ENCODE peak calls at places on chromosomes 5 and 9, in six cellular contexts. I is ovary, P is body of pancreas, F is sigmoid colon, R is uterus, O is HCT116. X is an unnamed sample.

GRCh38 chr5:41842777-41843176 is 27.4 kb downstream of the OXCT1 start:
- DNase-seq in P (no peak), F (no peak), O (no peak), R (no peak), I (no peak), X (no peak)

GRCh38 chr9:13083973-13084528 is 195.4 kb downstream of the MPDZ start:
- DNase-seq in F (no peak), I (no peak), R (no peak), P (no peak), O (no peak), X (no peak)

GRCh38 chr9:128218518-128219389 is 15.6 kb downstream of the DNM1 start:
- DNase-seq in F (peak), I (peak), R (peak), O (peak), P (peak), X (peak)

GRCh38 chr5:149371296-149371962 is 7.7 kb downstream of the IL17B start:
- DNase-seq in I (peak), F (no peak), R (peak), O (peak), P (peak), X (peak)

GRCh38 chr5:179118338-179118737 is 58.2 kb downstream of the ZNF354C start:
- DNase-seq in I (no peak), O (no peak), F (no peak), R (no peak), P (no peak), X (no peak)

GRCh38 chr9:93950619-93951601 is 4.2 kb downstream of the BARX1 start:
- DNase-seq in P (peak), O (no peak), F (no peak), R (no peak), I (no peak), X (peak)

GRCh38 chr9:112120471-112120925 is 54.6 kb downstream of the SUSD1 start:
- DNase-seq in O (no peak), F (no peak), P (peak), R (no peak), I (no peak), X (no peak)

GRCh38 chr5:96336351-96336985 is 96.6 kb downstream of the PCSK1 start:
- DNase-seq in F (peak), R (peak), P (peak), I (no peak), O (peak), X (peak)

GRCh38 chr9:16039988-16040761 is 487.3 kb downstream of the CCDC171 start:
- DNase-seq in O (no peak), F (no peak), R (peak), P (no peak), I (no peak), X (no peak)

GRCh38 chr5:39400711-39401385 is 23.9 kb downstream of the DAB2 start:
- DNase-seq in O (no peak), R (no peak), P (no peak), I (no peak), F (no peak), X (no peak)

GRCh38 chr5:77645158-77645994 is 6.9 kb upstream of the OTP start:
- DNase-seq in I (peak), F (no peak), P (peak), O (peak), R (no peak), X (no peak)

DNA sequence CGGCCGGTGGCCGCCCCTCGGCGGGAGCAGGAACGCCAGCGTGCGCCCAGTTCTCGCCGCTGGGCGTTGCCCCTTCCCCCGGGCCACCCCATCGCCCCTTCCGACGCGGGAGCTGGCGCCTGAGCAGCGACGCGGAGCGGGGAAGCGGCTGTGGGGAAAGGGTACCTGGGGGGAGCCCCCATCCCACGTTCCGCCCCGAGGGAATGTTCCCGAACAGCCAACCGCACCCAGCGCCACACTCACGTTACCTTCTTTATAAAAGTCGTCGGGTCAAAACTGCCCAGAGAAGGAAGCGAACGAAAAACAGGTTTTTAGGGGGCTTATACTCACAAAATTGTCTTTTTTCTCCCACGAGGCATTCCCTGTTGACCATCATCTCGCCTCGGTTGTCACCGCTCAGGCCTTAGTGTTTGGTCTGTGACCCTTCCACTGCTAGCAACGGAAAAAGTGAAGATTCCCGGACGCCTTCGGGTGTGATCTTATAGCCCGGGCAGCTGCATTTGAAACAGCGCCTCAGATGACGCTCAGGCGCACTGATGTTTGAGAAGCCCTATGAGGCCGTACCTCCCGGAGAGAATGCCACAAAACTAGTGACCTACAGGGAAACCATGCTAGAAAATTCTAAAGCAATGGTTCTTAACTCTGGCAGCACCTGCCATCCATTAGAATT is 472 bp upstream of the GOLM1 start:
- DNase-seq in F (peak), I (peak), P (peak), O (peak), R (peak), X (peak)
- TF ChIP-seq POLR2A in F (no peak), I (no peak), P (peak), O (peak), R (no peak), X (no peak)

DNA sequence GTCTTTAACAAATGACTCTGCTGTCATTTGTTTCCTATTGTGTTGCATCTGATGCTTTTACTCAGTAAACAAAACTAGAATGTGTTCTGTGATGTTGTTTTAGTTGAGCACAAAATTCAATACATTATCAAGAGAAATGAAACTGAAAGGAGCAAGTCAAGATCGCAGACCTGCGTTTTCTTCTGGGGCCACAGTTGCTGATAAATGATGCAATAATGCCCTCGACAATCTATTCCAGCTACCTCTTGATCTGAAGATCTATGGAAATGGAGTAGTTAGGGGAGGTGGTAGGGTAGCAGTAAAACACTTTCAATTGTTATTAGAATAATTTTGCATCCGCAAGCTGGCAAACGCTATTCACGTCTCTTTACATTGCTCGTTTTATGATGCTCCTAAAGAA is 1.7 kb downstream of the ZNF366 start:
- DNase-seq in R (no peak), O (no peak), P (no peak), F (no peak), I (no peak), X (no peak)
- H3K4me3 ChIP-seq in R (no peak), O (no peak), P (no peak), F (no peak), I (no peak), X (peak)

GRCh38 chr9:29213374-29214161 is 1640.3 kb upstream of the C9orf72 start:
- DNase-seq in R (no peak), P (peak), O (no peak), I (no peak), F (no peak), X (no peak)

GRCh38 chr9:29209748-29210276 is 1636.5 kb upstream of the C9orf72 start:
- DNase-seq in R (no peak), F (no peak), P (no peak), O (no peak), I (no peak), X (no peak)

GRCh38 chr9:29211003-29211584 is 1637.8 kb upstream of the C9orf72 start:
- DNase-seq in O (no peak), I (no peak), R (no peak), F (no peak), P (no peak), X (no peak)

GRCh38 chr9:29212590-29213373 is 1639.5 kb upstream of the C9orf72 start:
- DNase-seq in R (peak), F (no peak), I (no peak), O (no peak), P (peak), X (no peak)

GRCh38 chr9:29211681-29212589 is 1638.7 kb upstream of the C9orf72 start:
- DNase-seq in P (peak), F (peak), O (no peak), I (peak), R (peak), X (peak)
- TF ChIP-seq CTCF in P (peak), F (no peak), O (no peak), I (peak), R (peak), X (peak)

DNA sequence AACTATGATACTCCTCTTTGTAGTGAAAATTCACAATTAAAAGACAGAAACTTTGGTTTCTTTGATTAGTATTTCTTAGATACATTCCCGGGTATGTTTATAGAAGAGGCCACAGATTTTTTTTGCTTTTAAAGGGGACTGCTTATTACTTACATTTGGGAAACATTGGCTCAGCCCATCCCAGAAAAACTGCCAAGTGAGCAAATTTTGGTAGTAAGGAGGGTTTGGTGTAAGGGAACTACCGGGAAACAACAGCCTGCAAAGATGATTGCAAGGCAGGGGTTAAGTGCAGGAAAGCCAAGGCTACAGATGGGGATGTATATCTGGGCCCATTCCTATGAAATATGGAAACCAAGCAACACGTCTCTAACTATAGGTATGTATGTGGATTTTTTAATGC is 88.8 kb upstream of the SAP30L start:
- DNase-seq in R (no peak), O (no peak), F (peak), P (no peak), I (no peak), X (no peak)
- TF ChIP-seq POLR2A in R (no peak), O (no peak), F (no peak), P (no peak), I (no peak), X (no peak)

DNA sequence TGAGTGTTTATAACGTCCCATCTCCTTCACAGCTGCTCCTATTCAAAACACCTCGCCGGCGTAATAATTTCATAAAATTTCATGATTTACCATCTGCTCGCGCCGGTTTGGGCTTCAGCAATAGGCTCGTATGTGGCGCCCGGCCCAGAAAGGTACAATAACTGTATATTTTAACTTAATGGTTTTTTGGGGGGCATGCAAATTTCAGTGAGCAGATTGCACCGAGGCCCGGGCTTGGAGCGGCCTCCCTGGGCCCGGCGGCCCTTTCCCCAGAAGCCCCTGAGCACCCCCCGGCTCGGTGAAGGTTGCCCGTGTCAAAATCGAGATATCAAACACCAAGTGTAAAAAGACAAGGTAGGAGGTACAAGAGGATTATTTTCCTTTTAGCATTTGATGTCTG is 269.2 kb upstream of the MVB12B start:
- DNase-seq in P (no peak), I (peak), O (no peak), F (peak), R (no peak), X (no peak)
- H3K4me3 ChIP-seq in P (no peak), I (no peak), O (no peak), F (no peak), R (no peak), X (no peak)

DNA sequence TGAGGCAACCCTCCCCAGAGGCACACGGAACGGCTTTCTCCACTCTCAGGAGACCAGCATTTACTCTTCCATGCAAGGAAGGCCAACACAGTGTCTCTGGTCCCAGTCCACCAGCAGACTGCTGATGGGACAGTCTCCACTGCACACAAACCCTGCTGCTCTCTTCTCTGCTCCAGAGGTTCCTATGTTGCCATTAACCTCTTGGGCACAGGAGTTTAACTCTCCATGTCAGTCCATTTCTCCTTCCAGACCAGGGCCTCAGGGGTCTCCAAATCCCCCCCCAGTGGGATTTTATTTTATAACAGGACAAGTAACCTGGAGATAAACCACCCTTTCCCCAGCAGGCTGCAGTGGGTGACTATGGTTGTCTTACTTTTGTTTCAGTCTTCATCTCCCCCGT is 452.5 kb downstream of the GADD45G start:
- DNase-seq in P (no peak), R (no peak), I (no peak), F (no peak), O (no peak), X (no peak)
- TF ChIP-seq CTCF in P (no peak), R (no peak), I (no peak), F (no peak), O (no peak), X (no peak)

GRCh38 chr9:89372230-89372816 is 54.0 kb downstream of the SECISBP2 start:
- DNase-seq in O (no peak), F (no peak), I (no peak), P (no peak), R (no peak), X (no peak)

GRCh38 chr9:89372979-89373378 is 54.7 kb downstream of the SECISBP2 start:
- DNase-seq in R (no peak), P (no peak), F (no peak), O (no peak), I (no peak), X (no peak)

GRCh38 chr9:89375181-89375760 is 57.0 kb downstream of the SECISBP2 start:
- DNase-seq in F (no peak), R (no peak), O (no peak), P (peak), I (no peak), X (no peak)

GRCh38 chr9:89376286-89376685 is 58.0 kb downstream of the SECISBP2 start:
- DNase-seq in O (no peak), R (no peak), P (no peak), I (no peak), F (no peak), X (no peak)

GRCh38 chr9:89374176-89374575 is 55.9 kb downstream of the SECISBP2 start:
- DNase-seq in R (no peak), F (no peak), P (no peak), I (no peak), O (no peak), X (no peak)
- TF ChIP-seq POLR2A in R (no peak), F (no peak), P (no peak), I (no peak), O (no peak), X (no peak)